ENCODE peak calls at places on chromosomes 11 and 22, in five cellular contexts. W is activated naive CD4-positive, alpha-beta T cell; A is RPMI8226; Z is naive thymus-derived CD8-positive, alpha-beta T cell; Y is neural crest cell. N is an unnamed sample.

GRCh38 chr22:44437493-44438015 is 60.5 kb downstream of the RTL6 start:
- DNase-seq in W (no peak), A (peak), Z (no peak), Y (no peak), N (no peak)

GRCh38 chr11:1202154-1202775 is 20.6 kb upstream of the MUC5B start:
- DNase-seq in W (no peak), A (no peak), Z (no peak), Y (no peak), N (no peak)

GRCh38 chr11:27754035-27755017 is 54.1 kb upstream of the BDNF start:
- DNase-seq in W (no peak), A (no peak), Z (no peak), Y (no peak), N (no peak)

GRCh38 chr11:20372081-20372480 is 8.6 kb downstream of the HTATIP2 start:
- DNase-seq in W (no peak), A (no peak), Z (no peak), Y (no peak), N (no peak)

GRCh38 chr11:76700177-76701100 is 29.9 kb upstream of the LRRC32 start:
- DNase-seq in W (no peak), A (no peak), Z (no peak), Y (no peak), N (no peak)

GRCh38 chr11:132126973-132127900 is 756.8 kb downstream of the NTM start:
- DNase-seq in W (no peak), A (peak), Z (no peak), Y (peak), N (peak)

GRCh38 chr11:122440783-122441701 is 214.5 kb upstream of the UBASH3B start:
- DNase-seq in W (no peak), A (no peak), Z (no peak), Y (peak), N (no peak)

GRCh38 chr22:49014227-49015201 is 813.2 kb downstream of the BRD1 start:
- DNase-seq in W (no peak), A (no peak), Z (peak), Y (no peak), N (no peak)

GRCh38 chr11:33622806-33623205 is 77.8 kb downstream of the C11orf91 start:
- DNase-seq in W (no peak), A (no peak), Z (no peak), Y (no peak), N (peak)

GRCh38 chr11:64141081-64141783 is 24.7 kb downstream of the MACROD1 start:
- DNase-seq in W (no peak), A (no peak), Z (no peak), Y (no peak), N (no peak)

GRCh38 chr11:132228756-132229325 is 858.4 kb downstream of the NTM start:
- DNase-seq in W (no peak), A (no peak), Z (no peak), Y (no peak), N (no peak)

GRCh38 chr22:45101828-45102227 is 61.9 kb upstream of the NUP50 start:
- DNase-seq in W (no peak), A (peak), Z (peak), Y (peak), N (peak)

GRCh38 chr11:121207485-121208115 is 85.0 kb upstream of the SC5D start:
- DNase-seq in W (no peak), A (no peak), Z (no peak), Y (no peak), N (no peak)